ENCODE peak calls at places on chromosomes 12 and 14, in four cellular contexts. T is stimulated activated naive CD4-positive, alpha-beta T cell; C is mucosa of gallbladder; X is T-helper 9 cell. W is an unnamed sample.

GRCh38 chr14:59823190-59823589 is 47.4 kb downstream of the RTN1 start:
- DNase-seq in X (no peak), T (no peak), C (no peak), W (no peak)

GRCh38 chr12:25502071-25502555 is 51.0 kb downstream of the LMNTD1 start:
- DNase-seq in C (no peak), X (no peak), T (no peak), W (no peak)

GRCh38 chr12:108833355-108833733 is 24.0 kb downstream of the SSH1 start:
- DNase-seq in C (no peak), X (no peak), T (no peak), W (no peak)

GRCh38 chr12:97568336-97569180 is 106.0 kb downstream of the RMST start:
- DNase-seq in T (no peak), X (no peak), C (peak; percentile 66), W (peak; percentile 27)

GRCh38 chr14:59275668-59276067 is 87.2 kb downstream of the DAAM1 start:
- DNase-seq in X (no peak), C (no peak), T (no peak), W (no peak)

GRCh38 chr12:67572492-67572891 is 76.1 kb upstream of the DYRK2 start:
- DNase-seq in T (no peak), C (no peak), X (no peak), W (no peak)

GRCh38 chr14:67919259-67919658 is 99.7 kb downstream of the RAD51B start:
- DNase-seq in T (no peak), C (no peak), X (no peak), W (no peak)

GRCh38 chr12:10331642-10332239 is 24.1 kb downstream of the KLRD1 start:
- DNase-seq in T (no peak), C (no peak), X (no peak), W (no peak)

GRCh38 chr14:92503756-92504491 is 9.7 kb upstream of the RIN3 start:
- DNase-seq in T (no peak), X (no peak), C (no peak), W (no peak)

GRCh38 chr14:103527408-103528157 is 1.4 kb upstream of the TRMT61A start:
- DNase-seq in C (no peak), X (no peak), T (no peak), W (no peak)

GRCh38 chr12:40211185-40211584 is 13.6 kb upstream of the LRRK2 start:
- DNase-seq in T (no peak), X (no peak), C (no peak), W (no peak)

GRCh38 chr12:125742413-125742812 is 677.2 kb downstream of the AACS start:
- DNase-seq in C (no peak), X (no peak), T (no peak), W (no peak)

GRCh38 chr12:530871-531270 is 71.1 kb downstream of the B4GALNT3 start:
- DNase-seq in X (no peak), C (no peak), T (no peak), W (no peak)

GRCh38 chr14:95472819-95473251 is 43.6 kb downstream of the SYNE3 start:
- DNase-seq in T (no peak), X (no peak), C (no peak), W (no peak)

W was measured in colonic mucosa.